ENCODE peak calls at places on chromosomes 11 and 22, in ten cellular contexts. R is testis, C is fibroblast of lung, H is AG04450, P is RWPE1, J is PC-3, M is cardiac muscle cell, Q is left ventricle myocardium inferior, N is heart right ventricle, S is coronary artery. G is an unnamed sample.

GRCh38 chr11:122108192-122108799 is 7.7 kb downstream of the BLID start:
- DNase-seq in R (peak; percentile 81), C (peak; percentile 78), H (no peak), P (no peak), J (peak; percentile 81), M (peak; percentile 58), Q (no peak), N (no peak), S (no peak), G (no peak)

GRCh38 chr11:112174789-112175595 is at the start of gene BCO2:
- DNase-seq in R (peak; percentile 88), C (peak; percentile 83), H (no peak), P (peak; percentile 72), J (peak; percentile 84), M (peak; percentile 91), Q (peak; percentile 84), N (peak; percentile 90), S (peak; percentile 87), G (peak; percentile 8)

GRCh38 chr11:62539238-62539925 is 7.2 kb downstream of the AHNAK start:
- DNase-seq in R (no peak), C (peak; percentile 91), H (peak; percentile 78), P (peak; percentile 90), J (peak; percentile 97), M (no peak), Q (peak; percentile 63), N (peak; percentile 58), S (no peak), G (peak; percentile 57)

GRCh38 chr11:45771942-45772522 is 32.9 kb upstream of the SLC35C1 start:
- DNase-seq in R (peak; percentile 89), C (peak; percentile 65), H (peak; percentile 23), P (peak; percentile 93), J (peak; percentile 78), M (peak; percentile 92), Q (peak; percentile 87), N (peak; percentile 82), S (peak; percentile 87), G (peak; percentile 75)

GRCh38 chr11:2675540-2675939 is 24.3 kb downstream of the KCNQ1OT1 start:
- DNase-seq in R (peak; percentile 4), C (no peak), H (no peak), P (no peak), J (no peak), M (peak; percentile 66), Q (no peak), N (no peak), S (peak; percentile 64), G (no peak)

GRCh38 chr22:22803285-22803853 is 84.2 kb upstream of the IGLL5 start:
- DNase-seq in R (no peak), C (no peak), H (no peak), P (no peak), J (no peak), M (no peak), Q (no peak), N (no peak), S (no peak), G (no peak)

GRCh38 chr22:26767351-26767970 is 110.1 kb downstream of the MIAT start:
- DNase-seq in R (no peak), C (no peak), H (no peak), P (no peak), J (no peak), M (no peak), Q (no peak), N (no peak), S (no peak), G (no peak)

GRCh38 chr11:61718613-61719302 is 33.7 kb upstream of the MYRF start:
- DNase-seq in R (no peak), C (peak; percentile 63), H (peak; percentile 38), P (no peak), J (no peak), M (peak; percentile 83), Q (peak; percentile 51), N (peak; percentile 70), S (no peak), G (no peak)

GRCh38 chr11:118328745-118329144 is 13.8 kb downstream of the CD3D start:
- DNase-seq in R (no peak), C (no peak), H (no peak), P (no peak), J (no peak), M (no peak), Q (no peak), N (no peak), S (no peak), G (no peak)

GRCh38 chr22:37462426-37462825 is 23.8 kb downstream of the MFNG start:
- DNase-seq in R (no peak), C (no peak), H (no peak), P (no peak), J (no peak), M (no peak), Q (no peak), N (no peak), S (no peak), G (no peak)

DNA sequence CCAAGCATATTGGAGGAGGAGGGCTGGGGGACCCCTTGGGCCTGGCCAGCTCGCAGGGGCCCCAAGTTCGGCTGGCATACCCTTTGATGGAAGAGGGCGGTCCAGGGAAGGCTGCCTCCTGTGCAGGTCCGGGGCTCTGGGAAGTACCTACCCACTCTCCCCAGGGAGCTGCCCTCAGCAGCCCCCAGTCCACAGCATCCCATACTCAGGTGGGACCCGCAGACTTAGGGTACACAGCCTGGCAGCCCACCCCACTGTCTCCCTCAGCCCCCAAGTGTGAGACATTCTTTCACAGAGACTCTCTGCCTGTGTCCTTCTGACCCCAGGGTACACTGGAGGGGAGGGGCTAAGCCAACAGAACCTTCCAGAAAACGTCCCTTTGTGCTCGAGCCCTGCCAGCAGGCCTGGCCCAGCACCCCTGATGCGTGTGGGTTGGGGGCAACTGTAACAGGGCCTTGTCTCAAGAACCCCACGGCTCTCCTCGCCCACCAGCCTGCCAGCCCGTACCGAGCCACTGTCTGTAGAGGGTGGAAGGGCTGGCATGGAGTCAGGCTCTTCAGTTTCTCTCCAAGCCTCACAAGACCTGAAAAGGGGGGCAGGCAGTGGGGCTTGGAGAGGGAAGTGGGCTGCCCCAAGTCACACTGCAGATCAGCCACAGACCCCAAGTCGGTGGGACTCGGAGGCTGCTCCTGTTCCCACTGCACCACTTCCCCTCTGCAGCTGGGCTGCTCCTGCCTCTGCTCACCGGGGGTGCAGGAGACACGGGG is 7.0 kb upstream of the TNFRSF13C start:
- DNase-seq in R (no peak), C (no peak), H (no peak), P (no peak), J (no peak), M (no peak), Q (no peak), N (no peak), S (no peak), G (no peak)
- H3K27ac ChIP-seq in R (no peak overlapping the region), C (no peak overlapping the region), H (no peak overlapping the region), P (peak overlapping the region; percentile 7), J (no peak overlapping the region), M (no peak overlapping the region), Q (peak overlapping the region; percentile 88), N (no peak overlapping the region), S (no peak overlapping the region), G (no peak overlapping the region)

GRCh38 chr11:575996-576756 is at the start of gene PHRF1:
- DNase-seq in R (peak; percentile 96), C (peak; percentile 96), H (peak; percentile 87), P (peak; percentile 96), J (peak; percentile 85), M (peak; percentile 95), Q (peak; percentile 97), N (peak; percentile 96), S (peak; percentile 97), G (peak; percentile 95)

GRCh38 chr11:571802-572185 is 4.5 kb upstream of the PHRF1 start:
- DNase-seq in R (no peak), C (no peak), H (no peak), P (no peak), J (no peak), M (no peak), Q (no peak), N (no peak), S (no peak), G (no peak)

GRCh38 chr11:575324-575995 is 810 bp upstream of the PHRF1 start:
- DNase-seq in R (no peak), C (no peak), H (no peak), P (no peak), J (peak; percentile 59), M (peak; percentile 89), Q (no peak), N (no peak), S (no peak), G (no peak)

GRCh38 chr11:574632-575323 is 1.5 kb upstream of the PHRF1 start:
- DNase-seq in R (peak; percentile 38), C (no peak), H (no peak), P (no peak), J (no peak), M (peak; percentile 33), Q (no peak), N (no peak), S (no peak), G (no peak)

DNA sequence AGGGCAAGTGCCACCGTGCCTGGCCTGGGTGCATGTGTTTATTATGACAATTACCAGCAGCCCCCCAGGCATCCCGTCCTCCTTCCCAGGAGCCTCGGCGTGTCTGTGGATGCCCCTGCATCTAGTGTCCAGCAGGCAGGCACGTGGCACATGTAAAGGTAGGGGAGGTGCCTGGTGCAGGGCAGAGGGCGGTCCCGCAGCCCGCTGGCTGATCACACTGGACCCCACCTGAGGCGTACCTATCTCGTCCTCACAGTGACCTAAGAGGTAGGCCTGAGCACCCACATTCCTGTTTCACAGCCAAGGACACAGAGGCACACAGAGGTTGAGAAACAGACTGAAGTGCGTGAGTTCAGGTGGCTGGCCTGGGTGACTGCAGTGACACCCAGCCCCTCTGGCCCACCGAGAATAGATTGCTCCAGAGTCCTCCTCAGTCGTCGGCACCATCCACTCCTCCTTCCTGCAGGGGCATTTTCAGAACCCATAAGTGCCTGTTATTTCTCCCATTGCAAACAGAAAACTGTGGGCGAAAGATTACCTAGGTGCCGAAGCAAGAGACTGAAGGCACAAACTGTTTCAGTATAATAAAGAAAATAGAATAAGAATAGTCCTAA is 3.0 kb upstream of the PHRF1 start:
- DNase-seq in R (no peak), C (no peak), H (no peak), P (no peak), J (no peak), M (no peak), Q (no peak), N (no peak), S (no peak), G (no peak)
- TF ChIP-seq CTCF in R (no peak), C (no peak), H (no peak), P (no peak), J (no peak), M (no peak), Q (no peak), N (no peak), S (no peak), G (no peak)

GRCh38 chr11:20488352-20488751 is 100.8 kb downstream of the PRMT3 start:
- DNase-seq in R (no peak), C (no peak), H (no peak), P (no peak), J (no peak), M (no peak), Q (no peak), N (no peak), S (no peak), G (no peak)
- H3K27ac ChIP-seq in R (no peak overlapping the region), C (no peak overlapping the region), H (no peak overlapping the region), P (no peak overlapping the region), J (no peak overlapping the region), M (no peak overlapping the region), Q (no peak overlapping the region), N (no peak overlapping the region), S (no peak overlapping the region), G (no peak overlapping the region)

DNA sequence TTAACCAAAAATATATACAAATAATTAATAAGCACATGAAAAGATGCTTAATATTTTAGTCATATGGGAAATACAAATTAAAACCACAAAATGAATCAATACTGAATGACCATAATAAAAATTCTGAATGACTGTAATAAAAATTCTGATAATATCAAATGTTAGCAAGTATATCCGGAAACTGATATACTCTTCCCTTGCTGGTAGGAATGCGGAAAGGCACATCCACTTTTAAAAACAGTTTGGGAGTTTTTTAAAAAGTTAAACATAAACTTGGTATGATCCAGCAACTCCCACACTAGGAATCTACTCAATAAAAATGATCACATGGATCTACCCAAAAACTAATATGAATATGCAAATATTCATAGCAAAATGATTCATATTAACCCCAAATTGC is 30.8 kb upstream of the GRIA4 start:
- DNase-seq in R (no peak), C (no peak), H (no peak), P (no peak), J (peak; percentile 71), M (no peak), Q (no peak), N (no peak), S (no peak), G (no peak)
- TF ChIP-seq CTCF in R (no peak), C (no peak), H (peak; percentile 12), P (no peak), J (peak; percentile 34), M (no peak), Q (no peak), N (no peak), S (no peak), G (no peak)

G was measured in CD4-positive, alpha-beta T cell.